ENCODE peak calls at places on chromosome X, in seven cellular contexts. Q is RWPE2; W is GM23338; O is gastrocnemius medialis; C is naive thymus-derived CD4-positive, alpha-beta T cell; Z is psoas muscle; N is HCT116. J is an unnamed sample.
A peak's percentile ranks its signal among the peaks of the same experiment; 100 is the strongest.

GRCh38 chrX:133335027-133335426 is 80.3 kb downstream of the GPC4 start:
- ATAC-seq in W (peak; percentile 54), C (no peak), O (no peak), Z (no peak), N (peak; percentile 62), Q (no peak), J (no peak)

GRCh38 chrX:67674741-67675140 is 130.9 kb downstream of the AR start:
- ATAC-seq in W (no peak), C (no peak), Z (no peak), Q (no peak), N (no peak), O (no peak), J (no peak)

GRCh38 chrX:151801980-151802379 is 67.4 kb downstream of the CNGA2 start:
- ATAC-seq in O (no peak), Q (no peak), Z (no peak), W (no peak), N (peak; percentile 80), C (no peak), J (no peak)

GRCh38 chrX:19585370-19586082 is 70.2 kb upstream of the MAP3K15 start:
- ATAC-seq in N (no peak), Q (no peak), C (no peak), W (peak; percentile 80), Z (no peak), O (no peak), J (no peak)

GRCh38 chrX:129629837-129630236 is 24.9 kb downstream of the APLN start:
- ATAC-seq in Q (no peak), O (no peak), N (no peak), C (no peak), W (no peak), Z (no peak), J (peak; percentile 40)

GRCh38 chrX:132795211-132795610 is 163.2 kb downstream of the HS6ST2 start:
- ATAC-seq in N (no peak), Q (no peak), O (no peak), C (no peak), W (peak; percentile 36), Z (no peak), J (no peak)

GRCh38 chrX:40867352-40867751 is 132.0 kb upstream of the MED14 start:
- ATAC-seq in Q (peak; percentile 50), O (no peak), N (peak; percentile 78), W (no peak), C (no peak), Z (peak; percentile 57), J (peak; percentile 62)

GRCh38 chrX:120790118-120790517 is 85.5 kb downstream of the CT47B1 start:
- ATAC-seq in N (peak; percentile 50), O (no peak), W (peak; percentile 48), C (peak; percentile 71), Z (no peak), Q (peak; percentile 55), J (peak; percentile 47)

GRCh38 chrX:155094468-155095061 is 23.3 kb downstream of the BRCC3 start:
- ATAC-seq in N (peak; percentile 62), C (peak; percentile 87), Z (no peak), W (peak; percentile 26), O (no peak), Q (peak; percentile 66), J (no peak)

GRCh38 chrX:51894697-51895336 is 1.4 kb downstream of the MAGED1 start:
- ATAC-seq in Q (no peak), W (peak; percentile 16), Z (peak; percentile 43), N (no peak), C (peak; percentile 28), O (no peak), J (no peak)

GRCh38 chrX:39551748-39552147 is 546.0 kb downstream of the BCOR start:
- ATAC-seq in Z (no peak), C (no peak), N (no peak), Q (no peak), W (no peak), O (no peak), J (no peak)

GRCh38 chrX:38987135-38987780 is 186.0 kb downstream of the MID1IP1 start:
- ATAC-seq in W (no peak), C (no peak), N (no peak), O (no peak), Z (no peak), Q (no peak), J (no peak)

GRCh38 chrX:124097116-124097515 is 135.6 kb downstream of the STAG2 start:
- ATAC-seq in W (no peak), Q (no peak), C (no peak), Z (no peak), O (no peak), N (no peak), J (no peak)

GRCh38 chrX:149074429-149074828 is 430.7 kb downstream of the IDS start:
- ATAC-seq in C (peak; percentile 42), Q (peak; percentile 55), W (no peak), N (no peak), O (no peak), Z (no peak), J (peak; percentile 35)

GRCh38 chrX:40871385-40872082 is 136.2 kb upstream of the MED14 start:
- ATAC-seq in Q (peak; percentile 10), Z (no peak), C (no peak), N (no peak), W (no peak), O (no peak), J (no peak)

GRCh38 chrX:98506907-98507306 is 1623.2 kb downstream of the RPA4 start:
- ATAC-seq in W (no peak), N (no peak), Z (no peak), Q (no peak), O (no peak), C (no peak), J (no peak)

GRCh38 chrX:151954730-151955129 is 19.7 kb downstream of the GABRE start:
- ATAC-seq in O (no peak), C (no peak), W (no peak), Q (no peak), Z (no peak), N (no peak), J (no peak)

GRCh38 chrX:107603433-107604159 is 24.7 kb upstream of the PRPS1 start:
- ATAC-seq in Q (no peak), Z (no peak), W (no peak), C (no peak), O (no peak), N (no peak), J (no peak)

GRCh38 chrX:46782034-46782433 is 23.1 kb upstream of the SLC9A7 start:
- ATAC-seq in N (no peak), Q (no peak), W (no peak), C (no peak), O (no peak), Z (no peak), J (no peak)

GRCh38 chrX:12452268-12452667 is 314.0 kb downstream of the FRMPD4 start:
- ATAC-seq in Q (no peak), Z (no peak), W (no peak), O (no peak), C (no peak), N (no peak), J (no peak)

GRCh38 chrX:12446342-12447075 is 308.2 kb downstream of the FRMPD4 start:
- ATAC-seq in O (no peak), Q (peak; percentile 33), N (no peak), W (no peak), C (no peak), Z (no peak), J (no peak)

GRCh38 chrX:12443534-12444098 is 305.3 kb downstream of the FRMPD4 start:
- ATAC-seq in W (no peak), Q (no peak), O (no peak), N (no peak), C (no peak), Z (no peak), J (no peak)

GRCh38 chrX:12447448-12448154 is 309.3 kb downstream of the FRMPD4 start:
- ATAC-seq in C (no peak), Z (no peak), W (no peak), O (no peak), N (no peak), Q (peak; percentile 80), J (no peak)
- H3K4me1 ChIP-seq in C (no peaks in the 10 kb centered on the region), Z (no peaks in the 10 kb centered on the region), W (no peaks in the 10 kb centered on the region), O (no peaks in the 10 kb centered on the region), N (no peaks in the 10 kb centered on the region), Q (peaks cover 9% of the 10 kb centered on the region), J (no peaks in the 10 kb centered on the region)

DNA sequence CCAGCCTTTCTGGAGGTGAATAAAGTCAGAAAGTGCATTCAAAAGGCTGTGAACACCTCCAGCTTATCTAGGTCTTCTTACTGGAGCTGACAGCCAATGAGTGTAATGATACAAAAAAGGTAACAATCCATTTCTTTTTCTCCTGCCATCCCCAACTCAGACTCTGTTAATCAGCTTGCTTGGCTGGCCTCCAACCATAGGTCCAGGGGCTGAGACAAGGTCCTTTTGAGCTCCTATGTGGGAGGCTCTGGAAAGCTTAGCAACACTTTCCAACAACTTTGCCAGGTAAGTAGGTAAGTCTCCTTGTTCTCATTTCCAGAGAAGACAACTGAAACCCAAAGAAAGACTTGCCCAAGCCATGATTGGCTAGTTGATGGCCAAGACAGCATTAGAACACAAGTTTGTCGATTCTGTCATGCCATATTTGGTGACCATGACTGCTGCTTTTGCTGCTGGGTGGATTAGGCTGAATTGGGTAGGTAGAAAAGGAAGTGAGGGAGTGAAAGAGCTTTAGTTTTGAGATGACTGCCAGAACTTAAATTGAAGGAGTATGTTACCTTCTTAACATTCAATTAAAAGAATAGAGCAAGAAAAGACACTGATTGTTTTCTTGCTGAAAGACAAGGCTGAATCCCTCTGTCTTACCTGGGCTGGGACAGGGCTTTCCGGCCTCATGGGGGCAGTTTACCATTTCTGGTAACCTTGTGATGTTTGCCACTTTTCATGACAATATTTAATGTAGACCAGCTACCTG is 22.8 kb downstream of the VSIG4 start:
- ATAC-seq in O (no peak), W (no peak), N (no peak), Z (no peak), Q (no peak), C (no peak), J (no peak)
- H3K4me1 ChIP-seq in O (no peaks in the 10 kb centered on the region), W (no peaks in the 10 kb centered on the region), N (peaks cover 2% of the 10 kb centered on the region), Z (no peaks in the 10 kb centered on the region), Q (no peaks in the 10 kb centered on the region), C (peaks cover 39% of the 10 kb centered on the region), J (no peaks in the 10 kb centered on the region)

DNA sequence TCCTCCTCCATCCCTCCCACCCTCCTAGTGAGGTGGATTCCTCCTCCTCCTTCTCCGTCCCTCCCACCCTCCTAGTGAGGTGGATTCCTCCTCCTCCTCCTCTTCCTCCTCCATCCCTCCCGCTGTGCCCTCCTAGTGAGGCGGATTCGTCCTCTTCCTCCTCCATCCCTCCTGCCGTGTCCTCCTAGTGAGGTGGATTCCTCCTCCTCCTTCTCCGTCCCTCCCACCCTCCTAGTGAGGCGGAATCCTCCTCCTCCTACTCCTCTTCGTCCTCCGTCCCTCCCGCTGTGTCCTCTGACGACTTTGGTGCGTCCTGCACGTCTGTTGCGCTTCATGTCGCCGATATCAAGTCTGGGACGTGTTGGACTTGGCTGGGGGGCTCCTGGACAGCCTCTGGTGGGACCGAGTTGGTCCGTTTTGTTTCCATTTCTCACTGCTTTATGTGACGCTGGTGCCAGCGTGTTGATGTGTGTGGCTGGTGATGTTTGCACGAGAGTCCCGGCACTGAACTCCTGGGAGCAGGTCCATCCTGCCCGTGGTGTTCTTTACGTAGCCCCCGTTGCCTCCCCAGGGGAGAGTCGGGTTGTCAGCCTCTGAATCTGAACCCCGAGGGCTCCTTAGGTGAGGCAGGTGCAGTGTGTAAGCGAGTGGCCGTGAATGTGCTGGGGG is 5.4 kb downstream of the AKAP17A start:
- ATAC-seq in Z (no peak), Q (no peak), N (no peak), O (no peak), C (no peak), W (no peak), J (no peak)
- H3K4me1 ChIP-seq in Z (peaks cover 12% of the 10 kb centered on the region), Q (peaks cover 3% of the 10 kb centered on the region), N (no peaks in the 10 kb centered on the region), O (peaks cover 6% of the 10 kb centered on the region), C (peaks cover 7% of the 10 kb centered on the region), W (peaks cover 7% of the 10 kb centered on the region), J (peaks cover 37% of the 10 kb centered on the region)

DNA sequence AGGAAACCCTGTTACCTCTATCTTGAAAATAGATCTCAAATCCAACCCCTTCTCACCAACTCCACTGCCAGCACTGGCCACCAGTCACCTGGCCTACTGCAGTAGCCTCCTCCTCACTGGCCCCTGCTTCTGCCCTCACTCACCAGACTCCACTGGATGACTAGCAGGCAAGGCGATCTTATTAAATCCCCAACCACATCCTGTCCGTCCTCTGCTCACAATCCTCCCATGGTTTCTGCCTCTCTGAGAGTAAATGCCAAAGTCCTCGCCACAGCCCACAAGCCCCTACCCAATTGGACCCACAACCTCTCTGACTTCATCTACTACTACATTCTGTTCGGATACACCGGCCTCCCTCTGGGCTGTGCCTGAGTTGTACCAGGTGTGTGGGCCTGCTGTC is 5.4 kb upstream of the PIM2 start:
- ATAC-seq in Z (no peak), Q (no peak), W (no peak), O (no peak), N (no peak), C (no peak), J (no peak)
- H3K4me1 ChIP-seq in Z (no peaks in the 10 kb centered on the region), Q (no peaks in the 10 kb centered on the region), W (peaks cover 24% of the 10 kb centered on the region), O (peaks cover 4% of the 10 kb centered on the region), N (peaks cover 2% of the 10 kb centered on the region), C (peaks cover 30% of the 10 kb centered on the region), J (no peaks in the 10 kb centered on the region)

J was measured in gastroesophageal sphincter.